ENCODE peak calls at places on chromosomes 1 and 21, in six cellular contexts. I is colonic mucosa; Y is CD4-positive, alpha-beta T cell; W is fibroblast of pulmonary artery; E is ovary; R is tibial nerve. V is an unnamed sample.

GRCh38 chr1:23673086-23673813 is 18.4 kb upstream of the RPL11 start:
- DNase-seq in I (peak; percentile 33), Y (no peak), W (peak; percentile 58), E (no peak), R (no peak), V (no peak)

GRCh38 chr1:175978476-175978875 is 228.6 kb downstream of the COP1 start:
- DNase-seq in I (no peak), Y (no peak), W (peak; percentile 40), E (no peak), R (no peak), V (no peak)

GRCh38 chr21:26072891-26073615 is 97.5 kb downstream of the APP start:
- DNase-seq in I (no peak), Y (no peak), W (peak; percentile 26), E (no peak), R (no peak), V (no peak)

GRCh38 chr1:152036316-152037216 is at the start of gene S100A11:
- DNase-seq in I (peak; percentile 95), Y (peak; percentile 75), W (peak; percentile 85), E (peak; percentile 90), R (peak; percentile 89), V (no peak)

GRCh38 chr1:185813401-185813979 is 79.3 kb downstream of the HMCN1 start:
- DNase-seq in I (peak; percentile 41), Y (no peak), W (peak; percentile 85), E (no peak), R (peak; percentile 66), V (no peak)

GRCh38 chr1:56715161-56715560 is 70.0 kb downstream of the PRKAA2 start:
- DNase-seq in I (no peak), Y (no peak), W (no peak), E (no peak), R (no peak), V (no peak)

GRCh38 chr1:46611691-46612221 is 4.9 kb downstream of the MOB3C start:
- DNase-seq in I (no peak), Y (no peak), W (no peak), E (no peak), R (no peak), V (no peak)

GRCh38 chr1:75034376-75034775 is 99.8 kb upstream of the LHX8 start:
- DNase-seq in I (no peak), Y (no peak), W (no peak), E (no peak), R (no peak), V (no peak)

GRCh38 chr21:34670220-34670961 is 1.6 kb downstream of the CLIC6 start:
- DNase-seq in I (peak; percentile 60), Y (no peak), W (no peak), E (no peak), R (no peak), V (no peak)

GRCh38 chr1:223010552-223011229 is 132.4 kb downstream of the TLR5 start:
- DNase-seq in I (no peak), Y (no peak), W (no peak), E (no peak), R (no peak), V (no peak)

GRCh38 chr1:192263436-192263835 is 53.4 kb upstream of the RGS21 start:
- DNase-seq in I (no peak), Y (no peak), W (peak; percentile 95), E (no peak), R (no peak), V (no peak)

GRCh38 chr1:226706664-226707063 is 32.4 kb downstream of the ITPKB start:
- DNase-seq in I (no peak), Y (no peak), W (no peak), E (no peak), R (no peak), V (no peak)

GRCh38 chr1:96568639-96569038 is 152.9 kb upstream of the PTBP2 start:
- DNase-seq in I (no peak), Y (no peak), W (no peak), E (no peak), R (no peak), V (no peak)

GRCh38 chr1:212292250-212292924 is 7.2 kb downstream of the PPP2R5A start:
- DNase-seq in I (no peak), Y (no peak), W (no peak), E (no peak), R (no peak), V (no peak)

GRCh38 chr1:87796521-87796920 is 467.8 kb downstream of the LMO4 start:
- DNase-seq in I (no peak), Y (no peak), W (no peak), E (no peak), R (no peak), V (no peak)

GRCh38 chr1:67966001-67966665 is 84.3 kb downstream of the DIRAS3 start:
- DNase-seq in I (no peak), Y (no peak), W (no peak), E (no peak), R (no peak), V (no peak)

GRCh38 chr1:10419351-10419750 is 10.9 kb upstream of the CENPS start:
- DNase-seq in I (no peak), Y (no peak), W (no peak), E (no peak), R (no peak), V (no peak)

GRCh38 chr21:26405735-26406361 is 167.2 kb downstream of the CYYR1 start:
- DNase-seq in I (no peak), Y (no peak), W (peak; percentile 82), E (no peak), R (no peak), V (no peak)

GRCh38 chr1:160171352-160171751 is 19.0 kb upstream of the CASQ1 start:
- DNase-seq in I (no peak), Y (no peak), W (no peak), E (no peak), R (no peak), V (no peak)

DNA sequence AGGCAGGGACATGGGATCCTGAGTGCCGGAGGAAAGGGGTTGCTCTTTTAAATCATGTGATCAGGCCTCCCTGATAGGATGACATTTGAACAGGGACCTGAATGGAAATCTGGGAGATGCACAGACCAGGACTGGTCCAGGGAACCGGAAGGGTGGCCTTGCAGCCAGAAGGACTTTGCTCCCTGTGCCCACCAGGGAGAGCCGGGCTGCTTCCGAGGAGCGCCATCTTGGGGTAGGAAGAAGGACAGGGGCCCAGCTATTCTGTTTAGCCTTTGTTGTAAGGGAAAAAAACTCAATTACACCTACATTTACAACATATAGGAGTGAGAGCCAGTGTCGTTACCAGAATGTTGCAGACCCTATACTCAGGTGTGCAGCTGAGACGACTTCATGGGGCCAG is 5.5 kb downstream of the KLHDC7A start:
- DNase-seq in I (no peak), Y (no peak), W (no peak), E (no peak), R (no peak), V (no peak)
- TF ChIP-seq CTCF in I (no peak), Y (no peak), W (no peak), E (no peak), R (no peak), V (peak; percentile 10)

GRCh38 chr21:32359719-32360260 is 33.0 kb downstream of the URB1 start:
- DNase-seq in I (no peak), Y (no peak), W (peak; percentile 21), E (no peak), R (no peak), V (no peak)
- TF ChIP-seq CTCF in I (no peak), Y (no peak), W (peak; percentile 35), E (no peak), R (no peak), V (no peak)

GRCh38 chr1:64251971-64252370 is 48.5 kb downstream of the UBE2U start:
- DNase-seq in I (no peak), Y (no peak), W (no peak), E (no peak), R (no peak), V (no peak)
- TF ChIP-seq CTCF in I (no peak), Y (no peak), W (peak; percentile 9), E (no peak), R (no peak), V (no peak)

GRCh38 chr1:116737020-116737854 is 17.0 kb upstream of the CD2 start:
- DNase-seq in I (peak; percentile 57), Y (peak; percentile 77), W (peak; percentile 81), E (peak; percentile 22), R (peak; percentile 36), V (peak; percentile 26)
- TF ChIP-seq CTCF in I (peak; percentile 64), Y (peak; percentile 97), W (peak; percentile 92), E (no peak), R (peak; percentile 73), V (peak; percentile 88)

V was measured in D721Med.